ENCODE peak calls at places on chromosomes 13 and 19, in eight cellular contexts. One of them, this sample, is unnamed.

GRCh38 chr13:109616021-109616420 is 170.4 kb downstream of the IRS2 start:
- DNase-seq in tibial nerve: no peak
- DNase-seq in body of pancreas: no peak
- DNase-seq in GM12878: no peak
- DNase-seq in H54: no peak
- DNase-seq in H1: no peak
- DNase-seq in thyroid gland: no peak
- DNase-seq in IMR-90: no peak
- DNase-seq in this sample: no peak

GRCh38 chr13:49023441-49023840 is 47.7 kb downstream of the FNDC3A start:
- DNase-seq in tibial nerve: no peak
- DNase-seq in body of pancreas: no peak
- DNase-seq in GM12878: no peak
- DNase-seq in H54: no peak
- DNase-seq in H1: no peak
- DNase-seq in thyroid gland: no peak
- DNase-seq in IMR-90: peak
- DNase-seq in this sample: no peak

GRCh38 chr19:33247441-33247819 is 21.8 kb upstream of the SLC7A10 start:
- DNase-seq in tibial nerve: no peak
- DNase-seq in body of pancreas: no peak
- DNase-seq in GM12878: no peak
- DNase-seq in H54: no peak
- DNase-seq in H1: no peak
- DNase-seq in thyroid gland: no peak
- DNase-seq in IMR-90: no peak
- DNase-seq in this sample: no peak

GRCh38 chr19:52170863-52171320 is 529 bp downstream of the ZNF836 start:
- DNase-seq in tibial nerve: no peak
- DNase-seq in body of pancreas: peak
- DNase-seq in GM12878: no peak
- DNase-seq in H54: peak
- DNase-seq in H1: peak
- DNase-seq in thyroid gland: peak
- DNase-seq in IMR-90: no peak
- DNase-seq in this sample: peak

GRCh38 chr13:73133536-73133935 is 74.7 kb downstream of the KLF5 start:
- DNase-seq in tibial nerve: no peak
- DNase-seq in body of pancreas: no peak
- DNase-seq in GM12878: no peak
- DNase-seq in H54: no peak
- DNase-seq in H1: no peak
- DNase-seq in thyroid gland: no peak
- DNase-seq in IMR-90: no peak
- DNase-seq in this sample: no peak

GRCh38 chr13:35140321-35140720 is 198.3 kb downstream of the NBEA start:
- DNase-seq in tibial nerve: no peak
- DNase-seq in body of pancreas: no peak
- DNase-seq in GM12878: no peak
- DNase-seq in H54: no peak
- DNase-seq in H1: no peak
- DNase-seq in thyroid gland: no peak
- DNase-seq in IMR-90: peak
- DNase-seq in this sample: no peak

GRCh38 chr19:56105090-56105701 is 15.9 kb downstream of the ZNF787 start:
- DNase-seq in tibial nerve: peak
- DNase-seq in body of pancreas: peak
- DNase-seq in GM12878: no peak
- DNase-seq in H54: peak
- DNase-seq in H1: peak
- DNase-seq in thyroid gland: peak
- DNase-seq in IMR-90: peak
- DNase-seq in this sample: peak

GRCh38 chr13:26941345-26942174 is 181.0 kb upstream of the GPR12 start:
- DNase-seq in tibial nerve: no peak
- DNase-seq in body of pancreas: no peak
- DNase-seq in GM12878: no peak
- DNase-seq in H54: peak
- DNase-seq in H1: no peak
- DNase-seq in thyroid gland: no peak
- DNase-seq in IMR-90: peak
- DNase-seq in this sample: no peak

GRCh38 chr19:13033819-13034611 is 38.7 kb downstream of the NFIX start:
- DNase-seq in tibial nerve: peak
- DNase-seq in body of pancreas: peak
- DNase-seq in GM12878: no peak
- DNase-seq in H54: no peak
- DNase-seq in H1: peak
- DNase-seq in thyroid gland: peak
- DNase-seq in IMR-90: peak
- DNase-seq in this sample: peak

DNA sequence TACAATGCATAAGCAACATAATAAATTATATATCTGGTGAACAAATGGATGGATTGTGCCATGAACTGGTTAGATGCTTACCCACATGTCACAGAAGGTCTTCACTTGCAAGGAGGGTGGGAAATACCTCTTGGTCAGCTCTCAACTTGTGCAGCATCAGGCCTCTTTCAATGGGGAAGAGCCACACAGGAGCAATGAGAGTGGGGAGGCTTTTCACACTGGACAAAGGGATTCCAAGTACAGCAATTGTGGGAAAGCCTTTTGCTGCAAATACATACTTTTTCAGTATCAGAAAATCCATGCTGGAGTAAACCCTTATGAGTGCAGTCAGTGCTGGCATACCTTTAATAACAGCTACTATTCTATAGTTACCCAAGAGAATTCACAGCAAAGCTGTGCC is 11.8 kb upstream of the ZNF543 start:
- DNase-seq in tibial nerve: no peak
- DNase-seq in body of pancreas: no peak
- DNase-seq in GM12878: no peak
- DNase-seq in H54: no peak
- DNase-seq in H1: no peak
- DNase-seq in thyroid gland: no peak
- DNase-seq in IMR-90: no peak
- DNase-seq in this sample: no peak
- TF ChIP-seq POLR2A in tibial nerve: no peak
- TF ChIP-seq POLR2A in body of pancreas: no peak
- TF ChIP-seq POLR2A in GM12878: no peak
- TF ChIP-seq POLR2A in H54: no peak
- TF ChIP-seq POLR2A in H1: no peak
- TF ChIP-seq POLR2A in thyroid gland: no peak
- TF ChIP-seq POLR2A in IMR-90: no peak
- TF ChIP-seq POLR2A in this sample: no peak

GRCh38 chr19:17266975-17267788 is at the start of gene BABAM1:
- DNase-seq in tibial nerve: peak
- DNase-seq in body of pancreas: peak
- DNase-seq in GM12878: peak
- DNase-seq in H54: peak
- DNase-seq in H1: peak
- DNase-seq in thyroid gland: peak
- DNase-seq in IMR-90: peak
- DNase-seq in this sample: peak
- TF ChIP-seq POLR2A in tibial nerve: no peak
- TF ChIP-seq POLR2A in body of pancreas: no peak
- TF ChIP-seq POLR2A in GM12878: peak
- TF ChIP-seq POLR2A in H54: peak
- TF ChIP-seq POLR2A in H1: peak
- TF ChIP-seq POLR2A in thyroid gland: peak
- TF ChIP-seq POLR2A in IMR-90: peak
- TF ChIP-seq POLR2A in this sample: peak

DNA sequence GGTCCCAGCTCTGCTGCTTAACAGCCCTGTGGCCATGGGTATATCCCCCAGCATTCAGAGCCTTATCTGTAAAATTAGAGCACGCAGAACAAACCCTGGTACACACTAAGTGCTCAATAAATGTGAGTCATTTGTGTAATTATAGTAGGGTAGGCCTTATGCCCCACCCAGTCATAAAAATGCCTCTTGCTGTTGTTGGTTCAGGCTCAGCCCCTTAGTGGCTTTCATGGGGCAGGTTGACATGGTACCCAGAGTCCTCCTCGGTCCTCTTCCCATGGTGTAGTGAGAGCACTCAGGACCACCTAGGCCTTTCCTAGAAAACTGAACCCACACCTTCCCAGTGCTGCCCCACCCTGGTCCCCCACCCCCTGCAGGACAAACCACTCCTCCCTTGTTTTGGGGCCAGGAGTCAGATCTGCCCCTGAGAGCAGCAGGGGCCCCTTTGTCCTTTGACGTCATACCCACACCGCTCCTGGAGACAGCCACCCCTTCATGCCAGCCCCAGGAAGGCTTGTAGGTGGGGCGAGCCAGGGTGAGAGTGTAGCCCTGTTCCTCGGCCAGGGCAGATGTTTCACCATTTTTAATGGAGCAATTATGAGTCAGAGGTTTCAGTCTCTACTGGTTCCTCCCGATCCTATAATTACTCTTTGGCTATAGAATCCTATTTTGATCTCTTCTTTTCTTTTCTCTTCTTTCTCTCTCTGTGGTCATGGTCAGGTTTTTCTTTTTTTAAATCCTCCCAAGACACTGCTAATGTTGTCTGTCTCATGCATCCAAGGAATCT is 36.8 kb downstream of the ACTN4 start:
- DNase-seq in tibial nerve: no peak
- DNase-seq in body of pancreas: peak
- DNase-seq in GM12878: no peak
- DNase-seq in H54: peak
- DNase-seq in H1: no peak
- DNase-seq in thyroid gland: peak
- DNase-seq in IMR-90: peak
- DNase-seq in this sample: peak
- TF ChIP-seq POLR2A in tibial nerve: no peak
- TF ChIP-seq POLR2A in body of pancreas: no peak
- TF ChIP-seq POLR2A in GM12878: no peak
- TF ChIP-seq POLR2A in H54: no peak
- TF ChIP-seq POLR2A in H1: peak
- TF ChIP-seq POLR2A in thyroid gland: no peak
- TF ChIP-seq POLR2A in IMR-90: peak
- TF ChIP-seq POLR2A in this sample: no peak

GRCh38 chr19:35509018-35509652 is 4.3 kb downstream of the DMKN start:
- DNase-seq in tibial nerve: no peak
- DNase-seq in body of pancreas: peak
- DNase-seq in GM12878: peak
- DNase-seq in H54: no peak
- DNase-seq in H1: peak
- DNase-seq in thyroid gland: peak
- DNase-seq in IMR-90: no peak
- DNase-seq in this sample: no peak
- TF ChIP-seq POLR2A in tibial nerve: no peak
- TF ChIP-seq POLR2A in body of pancreas: peak
- TF ChIP-seq POLR2A in GM12878: no peak
- TF ChIP-seq POLR2A in H54: no peak
- TF ChIP-seq POLR2A in H1: no peak
- TF ChIP-seq POLR2A in thyroid gland: peak
- TF ChIP-seq POLR2A in IMR-90: no peak
- TF ChIP-seq POLR2A in this sample: no peak

DNA sequence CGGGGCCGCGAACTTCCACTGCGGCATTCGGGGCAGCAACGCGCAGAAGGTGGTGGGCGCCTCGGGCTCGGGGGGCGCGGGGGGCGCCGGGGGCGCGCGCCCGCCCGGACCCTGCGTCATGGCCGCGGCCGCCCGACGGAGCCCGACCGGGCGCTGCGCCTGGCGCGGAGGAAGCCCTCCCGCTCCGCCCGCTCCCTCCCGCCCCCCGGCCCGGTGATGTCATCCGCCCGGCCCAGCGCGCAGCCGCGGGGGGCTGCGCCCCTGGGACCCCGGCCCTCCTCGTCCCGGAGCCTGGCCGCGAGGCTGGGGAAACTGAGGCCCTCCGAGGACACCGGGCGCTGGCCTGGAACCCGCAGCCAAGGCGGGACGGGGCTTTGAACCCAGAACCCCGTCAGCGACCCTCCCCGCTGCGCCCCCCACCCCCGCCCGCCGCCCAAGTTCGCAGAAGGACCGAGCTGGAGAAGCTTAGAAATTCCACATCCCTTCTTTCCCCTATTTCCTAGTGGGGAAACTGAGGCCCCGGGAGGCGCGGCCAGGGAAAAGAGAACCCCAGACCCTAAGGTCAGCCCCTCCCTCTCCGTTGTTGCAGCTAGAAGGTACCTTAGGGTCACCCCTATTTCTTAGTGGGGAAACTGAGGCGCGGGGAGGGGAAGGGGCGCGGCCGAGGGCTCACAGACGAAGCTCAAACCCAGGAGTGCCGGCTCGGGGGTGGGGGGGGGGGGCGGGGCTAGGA is at the start of gene SHC2:
- DNase-seq in tibial nerve: no peak
- DNase-seq in body of pancreas: peak
- DNase-seq in GM12878: no peak
- DNase-seq in H54: no peak
- DNase-seq in H1: no peak
- DNase-seq in thyroid gland: peak
- DNase-seq in IMR-90: no peak
- DNase-seq in this sample: no peak
- TF ChIP-seq POLR2A in tibial nerve: no peak
- TF ChIP-seq POLR2A in body of pancreas: no peak
- TF ChIP-seq POLR2A in GM12878: no peak
- TF ChIP-seq POLR2A in H54: peak
- TF ChIP-seq POLR2A in H1: no peak
- TF ChIP-seq POLR2A in thyroid gland: peak
- TF ChIP-seq POLR2A in IMR-90: no peak
- TF ChIP-seq POLR2A in this sample: no peak

DNA sequence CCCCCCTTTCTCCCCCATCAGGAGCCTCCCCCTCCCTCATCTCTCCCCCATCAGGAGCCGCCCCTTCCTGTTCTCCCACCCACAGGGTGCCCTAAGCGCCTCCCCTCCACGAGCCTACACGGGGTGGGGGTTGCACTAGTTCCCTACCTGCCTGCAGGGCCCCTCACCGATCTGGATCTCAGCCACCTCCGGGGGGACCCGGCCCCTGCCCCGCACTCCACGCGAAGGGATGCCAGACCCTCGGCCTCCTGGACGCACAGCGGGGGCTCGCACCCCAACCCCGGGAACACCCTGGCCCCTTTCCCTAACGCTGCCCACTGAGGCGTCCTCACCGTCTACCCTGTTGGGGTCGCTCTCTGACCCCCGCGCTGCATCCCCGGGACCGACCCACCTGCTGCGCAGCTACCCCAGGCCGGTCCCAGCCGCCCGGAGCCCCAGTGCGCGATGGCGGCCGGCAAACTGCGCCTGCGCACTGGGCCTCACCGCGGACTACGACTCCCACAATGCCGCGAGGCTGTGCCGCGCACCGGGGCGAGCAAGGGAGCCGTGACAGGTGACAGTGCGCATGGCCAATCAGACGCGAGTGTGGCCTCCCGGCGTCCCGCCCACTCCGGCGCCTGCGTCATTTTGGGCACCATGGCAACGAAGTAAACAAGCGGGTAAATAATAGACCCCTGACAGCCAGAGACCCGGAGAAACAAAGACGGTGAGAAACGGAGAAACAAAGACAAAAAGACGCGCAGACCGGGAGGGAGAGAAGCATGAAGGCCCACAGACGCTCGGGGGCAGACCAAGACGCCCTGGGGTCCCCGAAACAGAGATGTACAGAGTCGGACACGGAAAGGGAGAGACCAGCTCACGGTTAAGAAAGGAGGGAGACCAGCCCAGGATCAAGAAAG is at the start of gene ZSCAN18:
- DNase-seq in tibial nerve: peak
- DNase-seq in body of pancreas: peak
- DNase-seq in GM12878: peak
- DNase-seq in H54: peak
- DNase-seq in H1: peak
- DNase-seq in thyroid gland: peak
- DNase-seq in IMR-90: peak
- DNase-seq in this sample: peak
- TF ChIP-seq POLR2A in tibial nerve: peak
- TF ChIP-seq POLR2A in body of pancreas: peak
- TF ChIP-seq POLR2A in GM12878: no peak
- TF ChIP-seq POLR2A in H54: peak
- TF ChIP-seq POLR2A in H1: no peak
- TF ChIP-seq POLR2A in thyroid gland: peak
- TF ChIP-seq POLR2A in IMR-90: peak
- TF ChIP-seq POLR2A in this sample: peak

GRCh38 chr19:16076154-16076957 is at the start of gene TPM4:
- DNase-seq in tibial nerve: peak
- DNase-seq in body of pancreas: peak
- DNase-seq in GM12878: peak
- DNase-seq in H54: peak
- DNase-seq in H1: peak
- DNase-seq in thyroid gland: peak
- DNase-seq in IMR-90: peak
- DNase-seq in this sample: peak
- TF ChIP-seq POLR2A in tibial nerve: peak
- TF ChIP-seq POLR2A in body of pancreas: peak
- TF ChIP-seq POLR2A in GM12878: peak
- TF ChIP-seq POLR2A in H54: peak
- TF ChIP-seq POLR2A in H1: peak
- TF ChIP-seq POLR2A in thyroid gland: peak
- TF ChIP-seq POLR2A in IMR-90: peak
- TF ChIP-seq POLR2A in this sample: peak

This sample was measured in heart left ventricle.